ENCODE peak calls at places on chromosomes 11 and 22, in five cellular contexts. Z is transverse colon, K is HCT116, G is spleen, T is breast epithelium. V is an unnamed sample.

GRCh38 chr11:10459029-10459970 is 4.2 kb downstream of the AMPD3 start:
- DNase-seq in Z (no peak), K (no peak), G (no peak), T (no peak), V (no peak)

GRCh38 chr11:74696488-74696887 is 34.7 kb downstream of the CHRDL2 start:
- DNase-seq in Z (no peak), K (no peak), G (no peak), T (no peak), V (no peak)

GRCh38 chr11:122664188-122664587 is 8.7 kb downstream of the UBASH3B start:
- DNase-seq in Z (no peak), K (no peak), G (no peak), T (no peak), V (no peak)

GRCh38 chr22:35642305-35642741 is 5.9 kb upstream of the APOL6 start:
- DNase-seq in Z (peak), K (no peak), G (peak), T (no peak), V (no peak)

GRCh38 chr11:63179446-63180068 is 35.5 kb upstream of the SLC22A24 start:
- DNase-seq in Z (no peak), K (no peak), G (no peak), T (no peak), V (no peak)

GRCh38 chr11:33452806-33453205 is 195.6 kb downstream of the HIPK3 start:
- DNase-seq in Z (no peak), K (no peak), G (no peak), T (no peak), V (no peak)

GRCh38 chr22:32926600-32926999 is 125.1 kb downstream of the TIMP3 start:
- DNase-seq in Z (no peak), K (peak), G (no peak), T (no peak), V (no peak)

GRCh38 chr11:32225491-32226285 is 134.8 kb downstream of the RCN1 start:
- DNase-seq in Z (no peak), K (no peak), G (no peak), T (no peak), V (no peak)

GRCh38 chr11:59706518-59707285 is 6.9 kb downstream of the OR10V1 start:
- DNase-seq in Z (peak), K (peak), G (no peak), T (no peak), V (peak)

GRCh38 chr11:123197711-123198110 is 2.7 kb upstream of the CLMP start:
- DNase-seq in Z (no peak), K (no peak), G (no peak), T (peak), V (no peak)

GRCh38 chr11:33582636-33583325 is 117.8 kb downstream of the C11orf91 start:
- DNase-seq in Z (no peak), K (no peak), G (no peak), T (no peak), V (no peak)

GRCh38 chr11:30568933-30569332 is 17.2 kb downstream of the MPPED2 start:
- DNase-seq in Z (no peak), K (no peak), G (no peak), T (no peak), V (no peak)

GRCh38 chr11:86575208-86575855 is 97.1 kb downstream of the ME3 start:
- DNase-seq in Z (no peak), K (no peak), G (no peak), T (no peak), V (no peak)

GRCh38 chr11:3087373-3087772 is 30.1 kb upstream of the CARS1 start:
- DNase-seq in Z (no peak), K (no peak), G (no peak), T (no peak), V (no peak)

GRCh38 chr11:79678780-79679468 is 238.1 kb upstream of the TENM4 start:
- DNase-seq in Z (no peak), K (no peak), G (no peak), T (no peak), V (no peak)

GRCh38 chr22:23060612-23061400 is 9.5 kb upstream of the GNAZ start:
- DNase-seq in Z (no peak), K (no peak), G (peak), T (peak), V (peak)

GRCh38 chr22:43828711-43829447 is 16.8 kb upstream of the EFCAB6 start:
- DNase-seq in Z (no peak), K (no peak), G (peak), T (no peak), V (no peak)

GRCh38 chr11:64553554-64554201 is 37.3 kb upstream of the SLC22A12 start:
- DNase-seq in Z (peak), K (no peak), G (peak), T (no peak), V (peak)

GRCh38 chr22:46758867-46759290 is 3.6 kb upstream of the TBC1D22A start:
- DNase-seq in Z (peak), K (peak), G (peak), T (no peak), V (peak)

GRCh38 chr11:118930152-118930712 is 4.5 kb upstream of the BCL9L start:
- DNase-seq in Z (peak), K (peak), G (peak), T (peak), V (peak)

GRCh38 chr11:7671807-7672206 is 1.5 kb downstream of the CYB5R2 start:
- DNase-seq in Z (no peak), K (no peak), G (no peak), T (no peak), V (no peak)

GRCh38 chr11:117807482-117808272 is 10.7 kb upstream of the DSCAML1 start:
- DNase-seq in Z (peak), K (peak), G (peak), T (peak), V (peak)

GRCh38 chr11:12242071-12242672 is 131.8 kb downstream of the MICAL2 start:
- DNase-seq in Z (no peak), K (no peak), G (no peak), T (no peak), V (no peak)

GRCh38 chr11:942853-943252 is 17.2 kb downstream of the AP2A2 start:
- DNase-seq in Z (no peak), K (no peak), G (no peak), T (no peak), V (no peak)

GRCh38 chr22:29139965-29140782 is 65.5 kb upstream of the EMID1 start:
- DNase-seq in Z (no peak), K (no peak), G (no peak), T (no peak), V (no peak)

GRCh38 chr11:72702096-72702495 is 27.9 kb upstream of the PDE2A start:
- DNase-seq in Z (no peak), K (no peak), G (no peak), T (no peak), V (no peak)

GRCh38 chr11:64241430-64242153 is 697 bp downstream of the FKBP2 start:
- DNase-seq in Z (peak), K (peak), G (peak), T (no peak), V (peak)

GRCh38 chr22:39208013-39208680 is 36.6 kb downstream of the PDGFB start:
- DNase-seq in Z (no peak), K (no peak), G (peak), T (no peak), V (no peak)

GRCh38 chr11:66744485-66745355 is 15.7 kb upstream of the SPTBN2 start:
- DNase-seq in Z (peak), K (peak), G (peak), T (peak), V (peak)
- TF ChIP-seq POLR2A in Z (peak), K (peak), G (no peak), T (no peak), V (no peak)

GRCh38 chr11:65789230-65790103 is 2.6 kb downstream of the OVOL1 start:
- DNase-seq in Z (no peak), K (no peak), G (no peak), T (no peak), V (no peak)
- H3K4me3 ChIP-seq in Z (peak), K (no peak), G (no peak), T (no peak), V (no peak)

GRCh38 chr22:25490869-25491268 is 73.6 kb upstream of the GRK3 start:
- DNase-seq in Z (no peak), K (no peak), G (no peak), T (no peak), V (no peak)

GRCh38 chr22:25488244-25489020 is 76.0 kb upstream of the GRK3 start:
- DNase-seq in Z (peak), K (peak), G (no peak), T (no peak), V (peak)

GRCh38 chr22:25487508-25487907 is 77.0 kb upstream of the GRK3 start:
- DNase-seq in Z (no peak), K (no peak), G (no peak), T (no peak), V (no peak)

GRCh38 chr22:25492162-25492561 is 72.3 kb upstream of the GRK3 start:
- DNase-seq in Z (no peak), K (no peak), G (no peak), T (no peak), V (no peak)

GRCh38 chr22:25489947-25490346 is 74.5 kb upstream of the GRK3 start:
- DNase-seq in Z (no peak), K (no peak), G (no peak), T (no peak), V (no peak)
- TF ChIP-seq POLR2AphosphoS5 in Z (no peak), K (no peak), G (no peak), T (no peak), V (no peak)

GRCh38 chr11:108224366-108224765 is 1.5 kb downstream of the ATM start:
- DNase-seq in Z (no peak), K (no peak), G (no peak), T (no peak), V (no peak)

GRCh38 chr11:108226036-108226435 is 3.2 kb downstream of the ATM start:
- DNase-seq in Z (no peak), K (no peak), G (no peak), T (no peak), V (no peak)

GRCh38 chr11:108223449-108224149 is 732 bp downstream of the ATM start:
- DNase-seq in Z (no peak), K (no peak), G (no peak), T (no peak), V (no peak)

GRCh38 chr11:108222686-108223448 is at the start of gene ATM:
- DNase-seq in Z (peak), K (peak), G (peak), T (peak), V (peak)

DNA sequence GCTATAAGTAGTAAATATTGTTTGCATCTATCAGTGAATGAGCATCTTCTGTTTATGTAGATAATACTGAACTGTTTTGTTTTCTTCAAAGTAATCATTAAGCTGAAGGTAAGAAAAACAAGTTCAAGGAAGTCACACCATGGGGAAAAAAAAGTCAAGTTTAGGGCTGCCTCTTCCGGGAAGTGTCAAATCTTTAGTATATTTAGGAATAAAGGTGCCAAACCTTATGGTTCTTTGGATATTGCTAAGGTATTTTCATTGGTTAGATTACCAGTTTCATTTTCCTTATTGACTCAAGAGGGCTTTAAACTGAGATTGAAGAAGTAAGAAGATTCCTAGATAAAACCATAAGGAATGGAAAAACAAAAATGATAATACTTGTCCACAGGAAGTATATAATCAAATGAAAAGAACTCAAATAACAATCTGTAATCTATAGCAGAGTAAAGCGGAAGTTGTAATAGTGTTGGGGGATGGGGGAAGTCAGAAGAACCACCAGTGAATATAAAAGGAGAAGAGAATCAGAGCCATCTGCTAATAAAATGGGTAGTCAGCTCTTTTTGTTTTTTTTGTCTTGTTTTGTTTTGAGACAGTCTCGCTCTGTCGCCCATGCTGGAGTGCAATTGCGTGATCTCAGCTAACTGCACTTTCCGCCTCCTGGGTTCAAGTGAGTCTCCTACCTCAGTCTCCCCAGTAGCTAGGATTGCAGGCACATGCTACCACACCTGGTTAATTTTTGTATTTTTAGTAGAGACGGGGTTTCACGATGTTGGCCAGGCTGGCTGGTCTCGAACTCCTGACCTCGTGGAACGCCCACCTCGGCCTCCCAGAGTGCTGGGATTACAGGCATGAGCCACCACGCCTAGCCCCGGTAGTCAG is 2.3 kb downstream of the ATM start:
- DNase-seq in Z (no peak), K (no peak), G (peak), T (no peak), V (no peak)
- TF ChIP-seq POLR2A in Z (no peak), K (no peak), G (no peak), T (no peak), V (no peak)

DNA sequence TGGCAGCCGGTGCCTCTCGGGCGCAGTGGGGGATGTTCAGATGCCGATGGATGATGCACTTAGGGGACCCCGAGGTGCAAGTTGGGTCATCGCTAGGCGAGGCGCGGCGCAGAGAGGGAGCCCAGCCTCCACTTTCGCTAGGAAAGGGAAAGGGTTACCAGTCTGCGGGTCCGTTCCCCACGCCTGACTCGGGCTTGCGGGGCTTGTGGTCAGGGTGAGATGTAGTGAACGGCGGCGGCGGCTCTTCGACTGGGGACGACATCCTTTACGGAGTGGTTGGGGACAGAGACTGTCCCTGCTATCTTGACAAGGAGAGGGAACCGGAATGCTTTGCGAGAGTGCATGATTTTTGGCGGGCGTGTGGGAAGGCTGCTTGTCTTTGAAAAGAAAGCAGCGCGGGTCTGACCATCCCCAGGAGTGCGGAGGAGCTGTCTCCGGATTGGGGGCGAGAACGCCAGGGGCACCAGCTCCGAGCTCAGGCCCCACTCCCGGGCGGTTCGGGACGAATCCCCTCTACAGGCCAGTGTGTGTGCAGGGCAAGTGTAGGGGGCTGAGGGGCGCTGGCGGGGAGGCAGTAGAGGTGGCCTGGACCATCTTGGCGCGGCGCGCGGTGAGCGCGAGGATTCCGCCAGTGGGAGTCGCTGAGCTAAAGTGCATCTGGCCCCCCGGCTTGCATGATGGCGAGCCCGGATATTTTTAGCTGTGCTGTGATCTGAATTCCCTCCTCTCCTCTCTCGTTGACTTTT is 1.1 kb downstream of the FAT3 start:
- DNase-seq in Z (no peak), K (no peak), G (no peak), T (no peak), V (no peak)
- H3K4me3 ChIP-seq in Z (peak), K (no peak), G (no peak), T (peak), V (peak)

GRCh38 chr11:42890773-42891172 is 421.0 kb upstream of the API5 start:
- DNase-seq in Z (no peak), K (no peak), G (no peak), T (no peak), V (no peak)
- TF ChIP-seq POLR2AphosphoS5 in Z (no peak), K (no peak), G (no peak), T (no peak), V (no peak)

GRCh38 chr11:100890779-100891178 is 203.7 kb downstream of the ARHGAP42 start:
- DNase-seq in Z (no peak), K (no peak), G (no peak), T (no peak), V (no peak)
- TF ChIP-seq POLR2A in Z (no peak), K (no peak), G (no peak), T (no peak), V (no peak)

GRCh38 chr11:44246726-44247125 is 63.2 kb downstream of the ALX4 start:
- DNase-seq in Z (no peak), K (no peak), G (no peak), T (no peak), V (no peak)

GRCh38 chr11:44244649-44245308 is 65.2 kb downstream of the ALX4 start:
- DNase-seq in Z (no peak), K (no peak), G (no peak), T (no peak), V (no peak)

GRCh38 chr11:44241851-44242250 is 68.1 kb downstream of the ALX4 start:
- DNase-seq in Z (no peak), K (no peak), G (no peak), T (peak), V (no peak)

GRCh38 chr11:44243086-44243485 is 66.9 kb downstream of the ALX4 start:
- DNase-seq in Z (no peak), K (no peak), G (no peak), T (no peak), V (no peak)

GRCh38 chr11:44243633-44244343 is 66.2 kb downstream of the ALX4 start:
- DNase-seq in Z (no peak), K (no peak), G (no peak), T (no peak), V (no peak)
- H3K4me3 ChIP-seq in Z (no peak), K (no peak), G (no peak), T (no peak), V (no peak)